ENCODE peak calls at places on chromosomes 2 and 18, in six cellular contexts. One of them, this sample, is unnamed.
A peak's percentile ranks its signal among the peaks of the same experiment; 100 is the strongest.

GRCh38 chr2:135030826-135031225 is 16.4 kb downstream of the MAP3K19 start:
- DNase-seq in psoas muscle: no peak
- DNase-seq in heart left ventricle: no peak
- DNase-seq in keratinocyte: no peak
- DNase-seq in HCT116: no peak
- DNase-seq in upper lobe of left lung: no peak
- DNase-seq in this sample: no peak

GRCh38 chr2:24579053-24579803 is 88.2 kb downstream of the NCOA1 start:
- DNase-seq in upper lobe of left lung: no peak
- DNase-seq in psoas muscle: no peak
- DNase-seq in keratinocyte: no peak
- DNase-seq in heart left ventricle: no peak
- DNase-seq in HCT116: no peak
- DNase-seq in this sample: no peak

GRCh38 chr18:48682768-48683167 is 143.9 kb downstream of the CTIF start:
- DNase-seq in heart left ventricle: no peak
- DNase-seq in keratinocyte: no peak
- DNase-seq in upper lobe of left lung: no peak
- DNase-seq in psoas muscle: no peak
- DNase-seq in HCT116: no peak
- DNase-seq in this sample: no peak

GRCh38 chr2:71505086-71505769 is 51.9 kb downstream of the DYSF start:
- DNase-seq in upper lobe of left lung: no peak
- DNase-seq in keratinocyte: no peak
- DNase-seq in psoas muscle: peak; percentile 70
- DNase-seq in heart left ventricle: peak; percentile 51
- DNase-seq in HCT116: no peak
- DNase-seq in this sample: no peak

GRCh38 chr2:567865-568638 is 109.2 kb downstream of the TMEM18 start:
- DNase-seq in heart left ventricle: peak; percentile 51
- DNase-seq in upper lobe of left lung: no peak
- DNase-seq in HCT116: no peak
- DNase-seq in keratinocyte: no peak
- DNase-seq in psoas muscle: no peak
- DNase-seq in this sample: no peak

GRCh38 chr2:158586491-158586890 is 129.7 kb downstream of the PKP4 start:
- DNase-seq in upper lobe of left lung: no peak
- DNase-seq in heart left ventricle: no peak
- DNase-seq in HCT116: no peak
- DNase-seq in psoas muscle: no peak
- DNase-seq in keratinocyte: no peak
- DNase-seq in this sample: no peak

GRCh38 chr2:38267270-38267925 is 109.7 kb downstream of the ATL2 start:
- DNase-seq in psoas muscle: no peak
- DNase-seq in HCT116: no peak
- DNase-seq in heart left ventricle: no peak
- DNase-seq in keratinocyte: no peak
- DNase-seq in upper lobe of left lung: no peak
- DNase-seq in this sample: no peak

GRCh38 chr2:150679456-150680120 is 192.1 kb upstream of the RND3 start:
- DNase-seq in HCT116: no peak
- DNase-seq in upper lobe of left lung: no peak
- DNase-seq in keratinocyte: no peak
- DNase-seq in psoas muscle: no peak
- DNase-seq in heart left ventricle: no peak
- DNase-seq in this sample: no peak

GRCh38 chr18:37176307-37176934 is 347.5 kb downstream of the KIAA1328 start:
- DNase-seq in keratinocyte: no peak
- DNase-seq in upper lobe of left lung: no peak
- DNase-seq in heart left ventricle: no peak
- DNase-seq in psoas muscle: no peak
- DNase-seq in HCT116: no peak
- DNase-seq in this sample: no peak

GRCh38 chr2:3986063-3986462 is 282.7 kb downstream of the DCDC2C start:
- DNase-seq in psoas muscle: no peak
- DNase-seq in heart left ventricle: no peak
- DNase-seq in upper lobe of left lung: no peak
- DNase-seq in keratinocyte: no peak
- DNase-seq in HCT116: no peak
- DNase-seq in this sample: no peak

GRCh38 chr2:188765522-188765921 is 208.7 kb upstream of the COL3A1 start:
- DNase-seq in keratinocyte: no peak
- DNase-seq in upper lobe of left lung: no peak
- DNase-seq in HCT116: peak; percentile 41
- DNase-seq in psoas muscle: no peak
- DNase-seq in heart left ventricle: no peak
- DNase-seq in this sample: no peak

GRCh38 chr2:38375711-38376345 is 1.2 kb downstream of the ATL2 start:
- DNase-seq in upper lobe of left lung: no peak
- DNase-seq in heart left ventricle: peak; percentile 54
- DNase-seq in keratinocyte: no peak
- DNase-seq in HCT116: no peak
- DNase-seq in psoas muscle: peak; percentile 74
- DNase-seq in this sample: peak; percentile 74

GRCh38 chr2:169038338-169038757 is 7.2 kb upstream of the ABCB11 start:
- DNase-seq in HCT116: no peak
- DNase-seq in heart left ventricle: no peak
- DNase-seq in psoas muscle: no peak
- DNase-seq in upper lobe of left lung: no peak
- DNase-seq in keratinocyte: peak; percentile 45
- DNase-seq in this sample: no peak

GRCh38 chr2:230842473-230842872 is 22.3 kb upstream of the ITM2C start:
- DNase-seq in upper lobe of left lung: no peak
- DNase-seq in psoas muscle: no peak
- DNase-seq in heart left ventricle: no peak
- DNase-seq in keratinocyte: no peak
- DNase-seq in HCT116: no peak
- DNase-seq in this sample: no peak

GRCh38 chr2:9030190-9030589 is 26.7 kb upstream of the MBOAT2 start:
- DNase-seq in heart left ventricle: no peak
- DNase-seq in HCT116: no peak
- DNase-seq in upper lobe of left lung: no peak
- DNase-seq in psoas muscle: no peak
- DNase-seq in keratinocyte: no peak
- DNase-seq in this sample: no peak

GRCh38 chr2:111116843-111117665 is 3.7 kb upstream of the BCL2L11 start:
- DNase-seq in psoas muscle: peak; percentile 87
- DNase-seq in upper lobe of left lung: peak; percentile 53
- DNase-seq in keratinocyte: no peak
- DNase-seq in heart left ventricle: peak; percentile 66
- DNase-seq in HCT116: peak; percentile 75
- DNase-seq in this sample: peak; percentile 76

GRCh38 chr2:190468814-190469569 is 60.8 kb downstream of the MFSD6 start:
- DNase-seq in HCT116: peak; percentile 35
- DNase-seq in keratinocyte: peak; percentile 57
- DNase-seq in psoas muscle: no peak
- DNase-seq in heart left ventricle: peak; percentile 82
- DNase-seq in upper lobe of left lung: no peak
- DNase-seq in this sample: no peak

GRCh38 chr18:37207343-37207742 is 358.3 kb downstream of the CELF4 start:
- DNase-seq in keratinocyte: no peak
- DNase-seq in HCT116: no peak
- DNase-seq in heart left ventricle: no peak
- DNase-seq in upper lobe of left lung: no peak
- DNase-seq in psoas muscle: no peak
- DNase-seq in this sample: no peak

GRCh38 chr2:212548459-212548815 is 9.8 kb upstream of the ERBB4 start:
- DNase-seq in psoas muscle: no peak
- DNase-seq in HCT116: peak; percentile 28
- DNase-seq in heart left ventricle: peak; percentile 22
- DNase-seq in upper lobe of left lung: no peak
- DNase-seq in keratinocyte: no peak
- DNase-seq in this sample: no peak

GRCh38 chr2:82001614-82002013 is 1697.1 kb upstream of the LRRTM1 start:
- DNase-seq in upper lobe of left lung: no peak
- DNase-seq in keratinocyte: no peak
- DNase-seq in psoas muscle: no peak
- DNase-seq in heart left ventricle: no peak
- DNase-seq in HCT116: no peak
- DNase-seq in this sample: no peak

GRCh38 chr2:120066708-120067547 is 54.1 kb downstream of the EPB41L5 start:
- DNase-seq in keratinocyte: no peak
- DNase-seq in HCT116: no peak
- DNase-seq in upper lobe of left lung: no peak
- DNase-seq in heart left ventricle: no peak
- DNase-seq in psoas muscle: no peak
- DNase-seq in this sample: no peak

GRCh38 chr2:171985076-171985475 is 14.7 kb upstream of the METAP1D start:
- DNase-seq in heart left ventricle: no peak
- DNase-seq in HCT116: no peak
- DNase-seq in psoas muscle: no peak
- DNase-seq in upper lobe of left lung: no peak
- DNase-seq in keratinocyte: no peak
- DNase-seq in this sample: no peak

GRCh38 chr2:203873921-203874631 is 6.5 kb downstream of the CTLA4 start:
- DNase-seq in HCT116: no peak
- DNase-seq in upper lobe of left lung: no peak
- DNase-seq in psoas muscle: no peak
- DNase-seq in keratinocyte: no peak
- DNase-seq in heart left ventricle: no peak
- DNase-seq in this sample: no peak

GRCh38 chr2:102841107-102841840 is 79.4 kb downstream of the TMEM182 start:
- DNase-seq in keratinocyte: no peak
- DNase-seq in heart left ventricle: peak; percentile 48
- DNase-seq in HCT116: peak; percentile 7
- DNase-seq in psoas muscle: no peak
- DNase-seq in upper lobe of left lung: peak; percentile 25
- DNase-seq in this sample: peak; percentile 41

GRCh38 chr2:38491436-38491835 is 111.3 kb downstream of the HNRNPLL start:
- DNase-seq in HCT116: no peak
- DNase-seq in psoas muscle: no peak
- DNase-seq in heart left ventricle: no peak
- DNase-seq in upper lobe of left lung: no peak
- DNase-seq in keratinocyte: no peak
- DNase-seq in this sample: no peak

GRCh38 chr18:51656249-51656648 is 458.8 kb upstream of the MEX3C start:
- DNase-seq in HCT116: no peak
- DNase-seq in psoas muscle: no peak
- DNase-seq in upper lobe of left lung: no peak
- DNase-seq in heart left ventricle: no peak
- DNase-seq in keratinocyte: no peak
- DNase-seq in this sample: no peak
- H3K4me3 ChIP-seq in HCT116: no peak overlapping the region
- H3K4me3 ChIP-seq in psoas muscle: no peak overlapping the region
- H3K4me3 ChIP-seq in upper lobe of left lung: no peak overlapping the region
- H3K4me3 ChIP-seq in heart left ventricle: no peak overlapping the region
- H3K4me3 ChIP-seq in keratinocyte: no peak overlapping the region
- H3K4me3 ChIP-seq in this sample: no peak overlapping the region

GRCh38 chr18:35028556-35028955 is 12.7 kb upstream of the MAPRE2 start:
- DNase-seq in upper lobe of left lung: no peak
- DNase-seq in keratinocyte: no peak
- DNase-seq in psoas muscle: no peak
- DNase-seq in HCT116: no peak
- DNase-seq in heart left ventricle: peak; percentile 28
- DNase-seq in this sample: no peak

GRCh38 chr18:35030234-35030989 is 10.8 kb upstream of the MAPRE2 start:
- DNase-seq in upper lobe of left lung: no peak
- DNase-seq in HCT116: no peak
- DNase-seq in psoas muscle: no peak
- DNase-seq in keratinocyte: no peak
- DNase-seq in heart left ventricle: no peak
- DNase-seq in this sample: no peak

GRCh38 chr18:35032113-35032512 is 9.1 kb upstream of the MAPRE2 start:
- DNase-seq in keratinocyte: no peak
- DNase-seq in heart left ventricle: no peak
- DNase-seq in HCT116: no peak
- DNase-seq in upper lobe of left lung: no peak
- DNase-seq in psoas muscle: no peak
- DNase-seq in this sample: no peak

GRCh38 chr18:35029103-35029502 is 12.1 kb upstream of the MAPRE2 start:
- DNase-seq in heart left ventricle: peak; percentile 51
- DNase-seq in keratinocyte: no peak
- DNase-seq in psoas muscle: peak; percentile 52
- DNase-seq in HCT116: no peak
- DNase-seq in upper lobe of left lung: no peak
- DNase-seq in this sample: peak; percentile 38

GRCh38 chr18:35029770-35030169 is 11.4 kb upstream of the MAPRE2 start:
- DNase-seq in HCT116: no peak
- DNase-seq in upper lobe of left lung: no peak
- DNase-seq in heart left ventricle: no peak
- DNase-seq in keratinocyte: no peak
- DNase-seq in psoas muscle: no peak
- DNase-seq in this sample: no peak
- TF ChIP-seq CTCF in HCT116: no peak
- TF ChIP-seq CTCF in upper lobe of left lung: no peak
- TF ChIP-seq CTCF in heart left ventricle: no peak
- TF ChIP-seq CTCF in keratinocyte: no peak
- TF ChIP-seq CTCF in psoas muscle: peak; percentile 17
- TF ChIP-seq CTCF in this sample: peak; percentile 20

DNA sequence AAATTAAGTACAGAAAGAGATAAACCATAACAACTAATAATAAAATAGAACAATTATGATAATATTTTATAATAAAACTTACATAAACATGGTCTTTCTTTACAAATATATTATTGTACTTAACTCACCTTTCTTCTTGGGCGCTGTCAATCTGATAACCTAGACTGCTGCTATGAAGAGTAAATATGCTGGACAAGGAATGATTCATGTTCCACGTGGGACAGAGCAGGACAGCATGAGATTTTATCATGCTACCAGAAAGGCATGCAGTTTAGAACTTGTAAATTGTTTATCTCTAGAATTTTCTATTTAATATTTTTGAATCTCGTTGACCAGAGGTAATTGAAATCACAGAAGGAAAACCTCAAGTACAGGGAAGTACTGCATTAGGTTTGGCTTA is 210.7 kb downstream of the ANKRD30B start:
- DNase-seq in upper lobe of left lung: no peak
- DNase-seq in psoas muscle: no peak
- DNase-seq in heart left ventricle: no peak
- DNase-seq in keratinocyte: no peak
- DNase-seq in HCT116: no peak
- DNase-seq in this sample: no peak
- H3K9me3 ChIP-seq in upper lobe of left lung: no peaks in the 10 kb centered on the region
- H3K9me3 ChIP-seq in psoas muscle: no peaks in the 10 kb centered on the region
- H3K9me3 ChIP-seq in heart left ventricle: peaks cover 14% of the 10 kb centered on the region
- H3K9me3 ChIP-seq in keratinocyte: peaks cover 2% of the 10 kb centered on the region
- H3K9me3 ChIP-seq in HCT116: peaks cover 4% of the 10 kb centered on the region
- H3K9me3 ChIP-seq in this sample: peaks cover 7% of the 10 kb centered on the region

DNA sequence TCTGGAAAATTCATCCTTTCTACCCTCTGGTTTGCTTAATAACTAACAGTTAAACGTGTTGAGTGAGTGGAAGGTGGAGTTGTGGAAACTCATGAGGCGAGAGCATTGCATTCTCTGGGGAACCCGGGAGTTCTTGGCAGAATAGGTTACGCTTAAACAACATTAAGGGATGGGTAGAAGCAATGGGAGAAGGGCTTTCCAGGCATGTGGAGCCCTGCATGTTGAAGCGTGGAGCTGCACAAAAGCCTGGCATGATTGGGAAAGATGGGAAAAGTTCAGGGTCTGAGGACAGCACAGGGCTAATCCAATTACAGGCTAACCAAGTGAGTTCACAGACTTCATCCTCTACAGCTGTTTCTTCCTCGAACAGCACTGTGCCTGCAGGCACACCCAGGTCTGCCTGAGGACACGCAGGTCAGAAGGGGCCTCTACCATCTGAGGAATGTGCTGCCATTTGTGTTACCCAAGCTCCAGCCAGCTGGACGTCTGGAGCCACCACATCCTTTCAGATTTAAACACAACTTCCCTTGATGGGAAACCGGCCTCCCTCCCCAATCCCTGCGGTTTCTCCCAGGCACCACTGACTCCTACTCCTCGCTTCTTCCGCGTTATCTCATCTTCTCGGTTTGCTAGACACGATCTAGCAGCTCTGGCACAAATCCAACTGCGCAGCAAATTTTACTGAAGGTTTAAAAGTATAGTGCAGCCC is 164.2 kb downstream of the ANTXR1 start:
- DNase-seq in HCT116: no peak
- DNase-seq in heart left ventricle: peak; percentile 77
- DNase-seq in psoas muscle: peak; percentile 76
- DNase-seq in upper lobe of left lung: no peak
- DNase-seq in keratinocyte: no peak
- DNase-seq in this sample: peak; percentile 70
- H3K4me3 ChIP-seq in HCT116: no peak overlapping the region
- H3K4me3 ChIP-seq in heart left ventricle: no peak overlapping the region
- H3K4me3 ChIP-seq in psoas muscle: peak overlapping the region; percentile 31
- H3K4me3 ChIP-seq in upper lobe of left lung: peak overlapping the region; percentile 14
- H3K4me3 ChIP-seq in keratinocyte: no peak overlapping the region
- H3K4me3 ChIP-seq in this sample: no peak overlapping the region

This sample was measured in lower lobe of right lung.